ENCODE peak calls at places on chromosome 11, in seven cellular contexts. F is CD8-positive, alpha-beta memory T cell; B is endodermal cell; H is OCI-LY7; C is SJSA1; O is transverse colon; D is adrenal gland. X is an unnamed sample.
A peak's percentile ranks its signal among the peaks of the same experiment; 100 is the strongest.

GRCh38 chr11:91778758-91779157 is 445.9 kb upstream of the FAT3 start:
- DNase-seq in D (no peak), O (no peak), F (no peak), C (no peak), B (no peak), H (no peak), X (no peak)

GRCh38 chr11:72742522-72743320 is 9.5 kb downstream of the ARAP1 start:
- DNase-seq in D (no peak), O (no peak), B (no peak), F (no peak), H (no peak), C (no peak), X (peak; percentile 31)

GRCh38 chr11:48013269-48013901 is 33.0 kb downstream of the PTPRJ start:
- DNase-seq in B (no peak), O (peak; percentile 50), C (peak; percentile 70), F (no peak), H (peak; percentile 81), D (no peak), X (peak; percentile 79)

GRCh38 chr11:17263803-17264202 is 12.7 kb upstream of the NUCB2 start:
- DNase-seq in B (no peak), F (no peak), H (no peak), D (no peak), C (no peak), O (no peak), X (no peak)

GRCh38 chr11:47850337-47850736 is 2.2 kb upstream of the NUP160 start:
- DNase-seq in B (no peak), O (no peak), F (peak; percentile 27), D (no peak), C (no peak), H (peak; percentile 80), X (no peak)

GRCh38 chr11:66915046-66915832 is 42.9 kb downstream of the PC start:
- DNase-seq in B (peak; percentile 76), C (no peak), O (no peak), H (no peak), F (no peak), D (no peak), X (no peak)

GRCh38 chr11:46207270-46207669 is 70.2 kb upstream of the CREB3L1 start:
- DNase-seq in D (no peak), F (no peak), B (no peak), O (no peak), C (no peak), H (no peak), X (no peak)

GRCh38 chr11:105189586-105189985 is 50.0 kb upstream of the CARD18 start:
- DNase-seq in D (peak; percentile 19), O (no peak), C (no peak), H (no peak), F (no peak), B (no peak), X (no peak)

GRCh38 chr11:82889133-82890001 is 10.9 kb downstream of the PRCP start:
- DNase-seq in C (no peak), H (peak; percentile 37), B (peak; percentile 56), O (no peak), F (no peak), D (no peak), X (no peak)

GRCh38 chr11:79438631-79439429 is 2.0 kb downstream of the TENM4 start:
- DNase-seq in D (peak; percentile 52), F (no peak), C (no peak), B (peak; percentile 84), H (no peak), O (peak; percentile 18), X (peak; percentile 27)

GRCh38 chr11:88016392-88017020 is 158.7 kb downstream of the RAB38 start:
- DNase-seq in F (peak; percentile 48), H (peak; percentile 77), D (peak; percentile 87), C (peak; percentile 25), B (peak; percentile 83), O (peak; percentile 69), X (no peak)

GRCh38 chr11:93085097-93085496 is 112.7 kb downstream of the SLC36A4 start:
- DNase-seq in O (no peak), F (no peak), D (no peak), H (no peak), C (no peak), B (no peak), X (no peak)

GRCh38 chr11:77171885-77172665 is 44.0 kb downstream of the MYO7A start:
- DNase-seq in B (peak; percentile 96), F (no peak), C (no peak), D (no peak), H (no peak), O (no peak), X (no peak)

GRCh38 chr11:67264886-67265632 is 1.2 kb upstream of the GRK2 start:
- DNase-seq in H (no peak), B (no peak), D (no peak), F (no peak), C (no peak), O (no peak), X (no peak)

GRCh38 chr11:64842851-64843841 is 1.3 kb downstream of the CDC42BPG start:
- DNase-seq in B (peak; percentile 89), C (no peak), H (no peak), F (no peak), O (peak; percentile 87), D (peak; percentile 80), X (peak; percentile 85)

GRCh38 chr11:64846998-64847666 is 2.7 kb upstream of the CDC42BPG start:
- DNase-seq in O (peak; percentile 96), F (peak; percentile 86), C (peak; percentile 95), B (peak; percentile 99), D (peak; percentile 89), H (peak; percentile 88), X (peak; percentile 98)

GRCh38 chr11:64843971-64844329 is 503 bp downstream of the CDC42BPG start:
- DNase-seq in D (no peak), C (no peak), H (no peak), B (peak; percentile 69), F (peak; percentile 25), O (no peak), X (peak; percentile 39)

GRCh38 chr11:64844330-64845124 is at the start of gene CDC42BPG:
- DNase-seq in H (peak; percentile 80), B (peak; percentile 96), O (peak; percentile 91), C (no peak), D (peak; percentile 72), F (peak; percentile 81), X (peak; percentile 92)

GRCh38 chr11:64845125-64845735 is 777 bp upstream of the CDC42BPG start:
- DNase-seq in H (no peak), D (no peak), F (no peak), O (peak; percentile 39), C (no peak), B (no peak), X (peak; percentile 56)
- H3K4me3 ChIP-seq in H (peak overlapping the region; percentile 71), D (peak overlapping the region; percentile 16), F (peak overlapping the region; percentile 60), O (peak overlapping the region; percentile 44), C (no peak overlapping the region), B (peak overlapping the region; percentile 82), X (peak overlapping the region; percentile 38)

GRCh38 chr11:69480547-69481392 is 693 bp upstream of the LINC01488 start:
- DNase-seq in B (no peak), F (no peak), C (no peak), D (peak; percentile 14), O (peak; percentile 66), H (no peak), X (peak; percentile 80)
- H3K4me1 ChIP-seq in B (no peaks in the 10 kb centered on the region), F (no peaks in the 10 kb centered on the region), C (peaks cover 13% of the 10 kb centered on the region), D (no peaks in the 10 kb centered on the region), O (peaks cover 12% of the 10 kb centered on the region), H (no peaks in the 10 kb centered on the region), X (peaks cover 14% of the 10 kb centered on the region)

DNA sequence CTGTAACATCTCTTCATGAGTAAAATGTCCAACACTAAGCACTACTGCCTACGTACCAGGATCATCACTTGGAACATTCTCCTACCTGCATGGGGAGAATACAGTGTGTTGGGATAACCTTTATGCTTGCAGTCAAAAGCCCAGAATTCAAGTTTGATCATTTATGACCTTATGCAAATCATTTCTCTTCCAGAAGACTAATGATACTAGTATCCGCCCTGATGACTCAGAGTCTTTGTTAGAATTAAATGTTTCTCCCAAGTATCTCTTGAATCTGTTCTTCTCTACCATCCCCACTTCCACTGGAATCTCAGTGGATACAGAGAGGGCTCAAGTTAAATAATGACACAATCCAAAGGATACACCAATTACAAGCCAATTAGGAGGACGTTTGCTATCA is 12.4 kb downstream of the MAJIN start:
- DNase-seq in F (no peak), C (no peak), B (no peak), H (no peak), D (no peak), O (no peak), X (no peak)
- H3K4me3 ChIP-seq in F (no peak overlapping the region), C (no peak overlapping the region), B (no peak overlapping the region), H (no peak overlapping the region), D (no peak overlapping the region), O (no peak overlapping the region), X (no peak overlapping the region)

DNA sequence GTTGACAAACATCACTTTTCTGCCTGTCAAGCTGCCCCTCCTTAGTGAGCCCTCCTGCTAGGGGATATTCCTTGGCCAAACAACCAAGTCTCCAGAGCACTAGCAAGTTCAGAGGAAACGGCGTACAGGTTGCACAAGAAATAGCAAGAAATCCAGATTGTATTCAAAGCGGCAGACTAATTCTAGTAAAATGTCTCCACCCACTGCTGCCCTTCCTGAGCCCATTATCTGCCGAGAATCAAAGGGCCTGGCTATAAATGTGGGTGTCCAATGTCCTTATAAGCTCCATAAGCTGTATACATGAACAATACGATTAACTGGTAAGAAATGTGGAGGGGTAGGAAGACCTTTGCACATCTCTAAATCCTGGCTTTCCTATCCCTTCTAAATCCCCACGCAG is 44.0 kb upstream of the AKIP1 start:
- DNase-seq in B (no peak), C (no peak), D (no peak), H (no peak), F (no peak), O (no peak), X (no peak)
- H3K4me1 ChIP-seq in B (peaks cover 18% of the 10 kb centered on the region), C (peaks cover 36% of the 10 kb centered on the region), D (peaks cover 9% of the 10 kb centered on the region), H (no peaks in the 10 kb centered on the region), F (no peaks in the 10 kb centered on the region), O (peaks cover 10% of the 10 kb centered on the region), X (peaks cover 5% of the 10 kb centered on the region)